ENCODE peak calls at places on chromosomes 13 and 19, in ten cellular contexts. One of them, this sample, is unnamed.

GRCh38 chr19:47284324-47284899 is 9.7 kb downstream of the INAFM1 start:
- DNase-seq in activated CD4-positive, alpha-beta T cell treated with anti-CD3 and anti-CD28 coated beads, Interleukin-2, amount 50 U/mL, for 4 hours: peak
- DNase-seq in Right ventricle myocardium inferior: no peak
- DNase-seq in ELR: peak
- DNase-seq in cardiac fibroblast: peak
- DNase-seq in hepatic stellate cell: no peak
- DNase-seq in iris pigment epithelial cell: peak
- DNase-seq in activated T-helper 1 cell treated with anti-CD3 and anti-CD28 coated beads, Interleukin-12 subunit alpha, Interleukin-12 subunit beta, Interleukin-2, Interleukin-4 antibody, amounts not matched to agents 30 ng/mL and 10 ng/mL and 1 ng/mL, durations not matched to agents 14 hours and 24 hours and 36 hours: peak
- DNase-seq in NCI-H2081: peak
- DNase-seq in progenitor cell of endocrine pancreas: peak
- DNase-seq in this sample: peak

GRCh38 chr13:112821340-112822055 is 131.7 kb downstream of the ATP11A start:
- DNase-seq in activated CD4-positive, alpha-beta T cell treated with anti-CD3 and anti-CD28 coated beads, Interleukin-2, amount 50 U/mL, for 4 hours: no peak
- DNase-seq in Right ventricle myocardium inferior: peak
- DNase-seq in ELR: no peak
- DNase-seq in cardiac fibroblast: no peak
- DNase-seq in hepatic stellate cell: no peak
- DNase-seq in iris pigment epithelial cell: no peak
- DNase-seq in activated T-helper 1 cell treated with anti-CD3 and anti-CD28 coated beads, Interleukin-12 subunit alpha, Interleukin-12 subunit beta, Interleukin-2, Interleukin-4 antibody, amounts not matched to agents 30 ng/mL and 10 ng/mL and 1 ng/mL, durations not matched to agents 14 hours and 24 hours and 36 hours: no peak
- DNase-seq in NCI-H2081: no peak
- DNase-seq in progenitor cell of endocrine pancreas: no peak
- DNase-seq in this sample: no peak

GRCh38 chr19:46618670-46619231 is 6.1 kb downstream of the PTGIR start:
- DNase-seq in activated CD4-positive, alpha-beta T cell treated with anti-CD3 and anti-CD28 coated beads, Interleukin-2, amount 50 U/mL, for 4 hours: no peak
- DNase-seq in Right ventricle myocardium inferior: no peak
- DNase-seq in ELR: no peak
- DNase-seq in cardiac fibroblast: peak
- DNase-seq in hepatic stellate cell: no peak
- DNase-seq in iris pigment epithelial cell: peak
- DNase-seq in activated T-helper 1 cell treated with anti-CD3 and anti-CD28 coated beads, Interleukin-12 subunit alpha, Interleukin-12 subunit beta, Interleukin-2, Interleukin-4 antibody, amounts not matched to agents 30 ng/mL and 10 ng/mL and 1 ng/mL, durations not matched to agents 14 hours and 24 hours and 36 hours: no peak
- DNase-seq in NCI-H2081: peak
- DNase-seq in progenitor cell of endocrine pancreas: no peak
- DNase-seq in this sample: no peak

GRCh38 chr13:48334534-48335127 is 31.1 kb downstream of the RB1 start:
- DNase-seq in activated CD4-positive, alpha-beta T cell treated with anti-CD3 and anti-CD28 coated beads, Interleukin-2, amount 50 U/mL, for 4 hours: no peak
- DNase-seq in Right ventricle myocardium inferior: no peak
- DNase-seq in ELR: peak
- DNase-seq in cardiac fibroblast: peak
- DNase-seq in hepatic stellate cell: no peak
- DNase-seq in iris pigment epithelial cell: peak
- DNase-seq in activated T-helper 1 cell treated with anti-CD3 and anti-CD28 coated beads, Interleukin-12 subunit alpha, Interleukin-12 subunit beta, Interleukin-2, Interleukin-4 antibody, amounts not matched to agents 30 ng/mL and 10 ng/mL and 1 ng/mL, durations not matched to agents 14 hours and 24 hours and 36 hours: no peak
- DNase-seq in NCI-H2081: no peak
- DNase-seq in progenitor cell of endocrine pancreas: no peak
- DNase-seq in this sample: peak

GRCh38 chr13:95298971-95299627 is 2.2 kb downstream of the ABCC4 start:
- DNase-seq in activated CD4-positive, alpha-beta T cell treated with anti-CD3 and anti-CD28 coated beads, Interleukin-2, amount 50 U/mL, for 4 hours: no peak
- DNase-seq in Right ventricle myocardium inferior: no peak
- DNase-seq in ELR: peak
- DNase-seq in cardiac fibroblast: peak
- DNase-seq in hepatic stellate cell: peak
- DNase-seq in iris pigment epithelial cell: peak
- DNase-seq in activated T-helper 1 cell treated with anti-CD3 and anti-CD28 coated beads, Interleukin-12 subunit alpha, Interleukin-12 subunit beta, Interleukin-2, Interleukin-4 antibody, amounts not matched to agents 30 ng/mL and 10 ng/mL and 1 ng/mL, durations not matched to agents 14 hours and 24 hours and 36 hours: no peak
- DNase-seq in NCI-H2081: no peak
- DNase-seq in progenitor cell of endocrine pancreas: no peak
- DNase-seq in this sample: no peak

GRCh38 chr19:1846517-1847205 is 1.6 kb downstream of the REXO1 start:
- DNase-seq in activated CD4-positive, alpha-beta T cell treated with anti-CD3 and anti-CD28 coated beads, Interleukin-2, amount 50 U/mL, for 4 hours: no peak
- DNase-seq in Right ventricle myocardium inferior: no peak
- DNase-seq in ELR: no peak
- DNase-seq in cardiac fibroblast: no peak
- DNase-seq in hepatic stellate cell: no peak
- DNase-seq in iris pigment epithelial cell: no peak
- DNase-seq in activated T-helper 1 cell treated with anti-CD3 and anti-CD28 coated beads, Interleukin-12 subunit alpha, Interleukin-12 subunit beta, Interleukin-2, Interleukin-4 antibody, amounts not matched to agents 30 ng/mL and 10 ng/mL and 1 ng/mL, durations not matched to agents 14 hours and 24 hours and 36 hours: no peak
- DNase-seq in NCI-H2081: no peak
- DNase-seq in progenitor cell of endocrine pancreas: no peak
- DNase-seq in this sample: no peak

GRCh38 chr19:44754743-44755066 is 6.2 kb downstream of the BCL3 start:
- DNase-seq in activated CD4-positive, alpha-beta T cell treated with anti-CD3 and anti-CD28 coated beads, Interleukin-2, amount 50 U/mL, for 4 hours: no peak
- DNase-seq in Right ventricle myocardium inferior: no peak
- DNase-seq in ELR: no peak
- DNase-seq in cardiac fibroblast: no peak
- DNase-seq in hepatic stellate cell: no peak
- DNase-seq in iris pigment epithelial cell: no peak
- DNase-seq in activated T-helper 1 cell treated with anti-CD3 and anti-CD28 coated beads, Interleukin-12 subunit alpha, Interleukin-12 subunit beta, Interleukin-2, Interleukin-4 antibody, amounts not matched to agents 30 ng/mL and 10 ng/mL and 1 ng/mL, durations not matched to agents 14 hours and 24 hours and 36 hours: no peak
- DNase-seq in NCI-H2081: no peak
- DNase-seq in progenitor cell of endocrine pancreas: no peak
- DNase-seq in this sample: no peak

GRCh38 chr19:40445945-40446784 is 2.0 kb upstream of the SERTAD3 start:
- DNase-seq in activated CD4-positive, alpha-beta T cell treated with anti-CD3 and anti-CD28 coated beads, Interleukin-2, amount 50 U/mL, for 4 hours: no peak
- DNase-seq in Right ventricle myocardium inferior: no peak
- DNase-seq in ELR: no peak
- DNase-seq in cardiac fibroblast: no peak
- DNase-seq in hepatic stellate cell: peak
- DNase-seq in iris pigment epithelial cell: peak
- DNase-seq in activated T-helper 1 cell treated with anti-CD3 and anti-CD28 coated beads, Interleukin-12 subunit alpha, Interleukin-12 subunit beta, Interleukin-2, Interleukin-4 antibody, amounts not matched to agents 30 ng/mL and 10 ng/mL and 1 ng/mL, durations not matched to agents 14 hours and 24 hours and 36 hours: no peak
- DNase-seq in NCI-H2081: no peak
- DNase-seq in progenitor cell of endocrine pancreas: no peak
- DNase-seq in this sample: no peak

GRCh38 chr13:27455331-27455855 is 5.0 kb upstream of the MTIF3 start:
- DNase-seq in activated CD4-positive, alpha-beta T cell treated with anti-CD3 and anti-CD28 coated beads, Interleukin-2, amount 50 U/mL, for 4 hours: no peak
- DNase-seq in Right ventricle myocardium inferior: no peak
- DNase-seq in ELR: peak
- DNase-seq in cardiac fibroblast: no peak
- DNase-seq in hepatic stellate cell: no peak
- DNase-seq in iris pigment epithelial cell: no peak
- DNase-seq in activated T-helper 1 cell treated with anti-CD3 and anti-CD28 coated beads, Interleukin-12 subunit alpha, Interleukin-12 subunit beta, Interleukin-2, Interleukin-4 antibody, amounts not matched to agents 30 ng/mL and 10 ng/mL and 1 ng/mL, durations not matched to agents 14 hours and 24 hours and 36 hours: no peak
- DNase-seq in NCI-H2081: no peak
- DNase-seq in progenitor cell of endocrine pancreas: no peak
- DNase-seq in this sample: no peak

GRCh38 chr19:17402982-17403855 is 2.2 kb downstream of the BST2 start:
- DNase-seq in activated CD4-positive, alpha-beta T cell treated with anti-CD3 and anti-CD28 coated beads, Interleukin-2, amount 50 U/mL, for 4 hours: peak
- DNase-seq in Right ventricle myocardium inferior: no peak
- DNase-seq in ELR: peak
- DNase-seq in cardiac fibroblast: no peak
- DNase-seq in hepatic stellate cell: no peak
- DNase-seq in iris pigment epithelial cell: no peak
- DNase-seq in activated T-helper 1 cell treated with anti-CD3 and anti-CD28 coated beads, Interleukin-12 subunit alpha, Interleukin-12 subunit beta, Interleukin-2, Interleukin-4 antibody, amounts not matched to agents 30 ng/mL and 10 ng/mL and 1 ng/mL, durations not matched to agents 14 hours and 24 hours and 36 hours: no peak
- DNase-seq in NCI-H2081: no peak
- DNase-seq in progenitor cell of endocrine pancreas: no peak
- DNase-seq in this sample: no peak

GRCh38 chr19:51777570-51778460 is 16.8 kb downstream of the FPR2 start:
- DNase-seq in activated CD4-positive, alpha-beta T cell treated with anti-CD3 and anti-CD28 coated beads, Interleukin-2, amount 50 U/mL, for 4 hours: peak
- DNase-seq in Right ventricle myocardium inferior: peak
- DNase-seq in ELR: peak
- DNase-seq in cardiac fibroblast: peak
- DNase-seq in hepatic stellate cell: peak
- DNase-seq in iris pigment epithelial cell: peak
- DNase-seq in activated T-helper 1 cell treated with anti-CD3 and anti-CD28 coated beads, Interleukin-12 subunit alpha, Interleukin-12 subunit beta, Interleukin-2, Interleukin-4 antibody, amounts not matched to agents 30 ng/mL and 10 ng/mL and 1 ng/mL, durations not matched to agents 14 hours and 24 hours and 36 hours: peak
- DNase-seq in NCI-H2081: peak
- DNase-seq in progenitor cell of endocrine pancreas: peak
- DNase-seq in this sample: peak

GRCh38 chr13:35475131-35475959 is 1.1 kb downstream of the MAB21L1 start:
- DNase-seq in activated CD4-positive, alpha-beta T cell treated with anti-CD3 and anti-CD28 coated beads, Interleukin-2, amount 50 U/mL, for 4 hours: no peak
- DNase-seq in Right ventricle myocardium inferior: peak
- DNase-seq in ELR: peak
- DNase-seq in cardiac fibroblast: peak
- DNase-seq in hepatic stellate cell: no peak
- DNase-seq in iris pigment epithelial cell: peak
- DNase-seq in activated T-helper 1 cell treated with anti-CD3 and anti-CD28 coated beads, Interleukin-12 subunit alpha, Interleukin-12 subunit beta, Interleukin-2, Interleukin-4 antibody, amounts not matched to agents 30 ng/mL and 10 ng/mL and 1 ng/mL, durations not matched to agents 14 hours and 24 hours and 36 hours: no peak
- DNase-seq in NCI-H2081: no peak
- DNase-seq in progenitor cell of endocrine pancreas: peak
- DNase-seq in this sample: no peak

GRCh38 chr13:31797154-31797775 is 57.9 kb downstream of the RXFP2 start:
- DNase-seq in activated CD4-positive, alpha-beta T cell treated with anti-CD3 and anti-CD28 coated beads, Interleukin-2, amount 50 U/mL, for 4 hours: no peak
- DNase-seq in Right ventricle myocardium inferior: no peak
- DNase-seq in ELR: peak
- DNase-seq in cardiac fibroblast: peak
- DNase-seq in hepatic stellate cell: peak
- DNase-seq in iris pigment epithelial cell: peak
- DNase-seq in activated T-helper 1 cell treated with anti-CD3 and anti-CD28 coated beads, Interleukin-12 subunit alpha, Interleukin-12 subunit beta, Interleukin-2, Interleukin-4 antibody, amounts not matched to agents 30 ng/mL and 10 ng/mL and 1 ng/mL, durations not matched to agents 14 hours and 24 hours and 36 hours: no peak
- DNase-seq in NCI-H2081: peak
- DNase-seq in progenitor cell of endocrine pancreas: no peak
- DNase-seq in this sample: peak

GRCh38 chr19:5587661-5588060 is 19.9 kb upstream of the TINCR start:
- DNase-seq in activated CD4-positive, alpha-beta T cell treated with anti-CD3 and anti-CD28 coated beads, Interleukin-2, amount 50 U/mL, for 4 hours: no peak
- DNase-seq in Right ventricle myocardium inferior: no peak
- DNase-seq in ELR: no peak
- DNase-seq in cardiac fibroblast: no peak
- DNase-seq in hepatic stellate cell: no peak
- DNase-seq in iris pigment epithelial cell: no peak
- DNase-seq in activated T-helper 1 cell treated with anti-CD3 and anti-CD28 coated beads, Interleukin-12 subunit alpha, Interleukin-12 subunit beta, Interleukin-2, Interleukin-4 antibody, amounts not matched to agents 30 ng/mL and 10 ng/mL and 1 ng/mL, durations not matched to agents 14 hours and 24 hours and 36 hours: no peak
- DNase-seq in NCI-H2081: no peak
- DNase-seq in progenitor cell of endocrine pancreas: no peak
- DNase-seq in this sample: no peak

GRCh38 chr13:76969488-76970365 is 21.4 kb downstream of the ACOD1 start:
- DNase-seq in activated CD4-positive, alpha-beta T cell treated with anti-CD3 and anti-CD28 coated beads, Interleukin-2, amount 50 U/mL, for 4 hours: no peak
- DNase-seq in Right ventricle myocardium inferior: no peak
- DNase-seq in ELR: peak
- DNase-seq in cardiac fibroblast: no peak
- DNase-seq in hepatic stellate cell: no peak
- DNase-seq in iris pigment epithelial cell: peak
- DNase-seq in activated T-helper 1 cell treated with anti-CD3 and anti-CD28 coated beads, Interleukin-12 subunit alpha, Interleukin-12 subunit beta, Interleukin-2, Interleukin-4 antibody, amounts not matched to agents 30 ng/mL and 10 ng/mL and 1 ng/mL, durations not matched to agents 14 hours and 24 hours and 36 hours: no peak
- DNase-seq in NCI-H2081: no peak
- DNase-seq in progenitor cell of endocrine pancreas: no peak
- DNase-seq in this sample: no peak

This sample was measured in NCI-H460.